ENCODE peak calls at places on chromosomes 1 and 21, in six cellular contexts. One of them, this sample, is unnamed.

GRCh38 chr21:45021428-45022347 is 52.7 kb upstream of the ADARB1 start:
- DNase-seq in stimulated activated CD8-positive, alpha-beta memory T cell treated with anti-CD3 and anti-CD28 coated beads, Interleukin-15, amount 100 ng/mL, for 24 hours: no peak
- DNase-seq in body of pancreas: no peak
- DNase-seq in Calu3: no peak
- DNase-seq in NCI-H1092: no peak
- DNase-seq in GM04504: no peak
- DNase-seq in this sample: no peak

GRCh38 chr1:203361843-203362524 is 11.1 kb upstream of the FMOD start:
- DNase-seq in GM04504: no peak
- DNase-seq in stimulated activated CD8-positive, alpha-beta memory T cell treated with anti-CD3 and anti-CD28 coated beads, Interleukin-15, amount 100 ng/mL, for 24 hours: no peak
- DNase-seq in body of pancreas: no peak
- DNase-seq in NCI-H1092: no peak
- DNase-seq in Calu3: no peak
- DNase-seq in this sample: no peak

GRCh38 chr1:229171934-229172333 is 99.0 kb upstream of the RAB4A start:
- DNase-seq in stimulated activated CD8-positive, alpha-beta memory T cell treated with anti-CD3 and anti-CD28 coated beads, Interleukin-15, amount 100 ng/mL, for 24 hours: no peak
- DNase-seq in GM04504: no peak
- DNase-seq in NCI-H1092: peak; percentile 75
- DNase-seq in body of pancreas: peak; percentile 91
- DNase-seq in Calu3: peak; percentile 63
- DNase-seq in this sample: no peak

GRCh38 chr1:216847385-216848036 is 124.3 kb upstream of the ESRRG start:
- DNase-seq in body of pancreas: no peak
- DNase-seq in GM04504: peak; percentile 0
- DNase-seq in NCI-H1092: no peak
- DNase-seq in Calu3: no peak
- DNase-seq in stimulated activated CD8-positive, alpha-beta memory T cell treated with anti-CD3 and anti-CD28 coated beads, Interleukin-15, amount 100 ng/mL, for 24 hours: no peak
- DNase-seq in this sample: no peak

GRCh38 chr1:175188936-175189335 is 3.6 kb downstream of the KIAA0040 start:
- DNase-seq in stimulated activated CD8-positive, alpha-beta memory T cell treated with anti-CD3 and anti-CD28 coated beads, Interleukin-15, amount 100 ng/mL, for 24 hours: peak; percentile 8
- DNase-seq in NCI-H1092: no peak
- DNase-seq in body of pancreas: no peak
- DNase-seq in Calu3: no peak
- DNase-seq in GM04504: no peak
- DNase-seq in this sample: peak; percentile 28

GRCh38 chr1:21932127-21932526 is 5.0 kb downstream of the HSPG2 start:
- DNase-seq in NCI-H1092: no peak
- DNase-seq in body of pancreas: no peak
- DNase-seq in stimulated activated CD8-positive, alpha-beta memory T cell treated with anti-CD3 and anti-CD28 coated beads, Interleukin-15, amount 100 ng/mL, for 24 hours: no peak
- DNase-seq in GM04504: peak; percentile 88
- DNase-seq in Calu3: no peak
- DNase-seq in this sample: no peak

GRCh38 chr1:48062353-48062752 is 65.2 kb upstream of the TRABD2B start:
- DNase-seq in body of pancreas: peak; percentile 31
- DNase-seq in GM04504: no peak
- DNase-seq in Calu3: peak; percentile 13
- DNase-seq in stimulated activated CD8-positive, alpha-beta memory T cell treated with anti-CD3 and anti-CD28 coated beads, Interleukin-15, amount 100 ng/mL, for 24 hours: no peak
- DNase-seq in NCI-H1092: no peak
- DNase-seq in this sample: no peak

GRCh38 chr1:36223373-36223995 is 759 bp upstream of the THRAP3 start:
- DNase-seq in stimulated activated CD8-positive, alpha-beta memory T cell treated with anti-CD3 and anti-CD28 coated beads, Interleukin-15, amount 100 ng/mL, for 24 hours: peak; percentile 3
- DNase-seq in NCI-H1092: no peak
- DNase-seq in Calu3: no peak
- DNase-seq in body of pancreas: no peak
- DNase-seq in GM04504: peak; percentile 42
- DNase-seq in this sample: no peak

GRCh38 chr1:29379438-29380073 is 143.2 kb downstream of the PTPRU start:
- DNase-seq in NCI-H1092: no peak
- DNase-seq in GM04504: no peak
- DNase-seq in stimulated activated CD8-positive, alpha-beta memory T cell treated with anti-CD3 and anti-CD28 coated beads, Interleukin-15, amount 100 ng/mL, for 24 hours: no peak
- DNase-seq in body of pancreas: no peak
- DNase-seq in Calu3: no peak
- DNase-seq in this sample: no peak

GRCh38 chr1:45945426-45945825 is 142.0 kb downstream of the MAST2 start:
- DNase-seq in GM04504: no peak
- DNase-seq in NCI-H1092: no peak
- DNase-seq in Calu3: peak; percentile 52
- DNase-seq in body of pancreas: peak; percentile 32
- DNase-seq in stimulated activated CD8-positive, alpha-beta memory T cell treated with anti-CD3 and anti-CD28 coated beads, Interleukin-15, amount 100 ng/mL, for 24 hours: no peak
- DNase-seq in this sample: no peak

GRCh38 chr1:42786097-42786496 is 1.3 kb downstream of the TMEM269 start:
- DNase-seq in stimulated activated CD8-positive, alpha-beta memory T cell treated with anti-CD3 and anti-CD28 coated beads, Interleukin-15, amount 100 ng/mL, for 24 hours: no peak
- DNase-seq in body of pancreas: no peak
- DNase-seq in Calu3: no peak
- DNase-seq in NCI-H1092: no peak
- DNase-seq in GM04504: no peak
- DNase-seq in this sample: no peak

This sample was measured in activated naive CD4-positive, alpha-beta T cell.